ENCODE peak calls at places on chromosomes 1 and 21, in four cellular contexts. J, S, Q and V are unnamed samples.

GRCh38 chr1:232877361-232877991 is 72.3 kb downstream of the MAP10 start:
- DNase-seq in Q (no peak), J (no peak), S (no peak), V (no peak)

GRCh38 chr1:182431278-182431677 is 18.7 kb upstream of the RGSL1 start:
- DNase-seq in S (no peak), J (no peak), Q (no peak), V (no peak)

GRCh38 chr1:158048371-158049067 is 55.1 kb downstream of the KIRREL1 start:
- DNase-seq in S (no peak), J (no peak), Q (no peak), V (no peak)

GRCh38 chr1:160548960-160549664 is 26.1 kb upstream of the SLAMF6 start:
- DNase-seq in S (peak; percentile 31), Q (no peak), J (no peak), V (no peak)

GRCh38 chr1:187641907-187642306 is 813.2 kb downstream of the PLA2G4A start:
- DNase-seq in J (peak; percentile 16), Q (no peak), S (no peak), V (no peak)

GRCh38 chr1:198220428-198220827 is 63.6 kb downstream of the NEK7 start:
- DNase-seq in Q (peak; percentile 98), J (peak; percentile 87), S (no peak), V (peak; percentile 45)

GRCh38 chr1:30462826-30463425 is 260.5 kb downstream of the MATN1 start:
- DNase-seq in Q (no peak), S (no peak), J (no peak), V (no peak)

GRCh38 chr1:6465461-6466005 is 440 bp downstream of the TNFRSF25 start:
- DNase-seq in Q (no peak), J (no peak), S (no peak), V (no peak)

GRCh38 chr1:81414417-81415087 is 386.2 kb upstream of the ADGRL2 start:
- DNase-seq in J (peak; percentile 23), Q (peak; percentile 66), S (peak; percentile 10), V (no peak)

GRCh38 chr21:44510508-44511218 is 29.3 kb downstream of the KRTAP10-1 start:
- DNase-seq in J (no peak), S (peak; percentile 88), Q (peak; percentile 33), V (no peak)

GRCh38 chr1:53265581-53265980 is 27.3 kb upstream of the MAGOH start:
- DNase-seq in Q (no peak), J (no peak), S (no peak), V (no peak)

GRCh38 chr1:222828939-222829338 is 14.1 kb downstream of the DISP1 start:
- DNase-seq in Q (no peak), S (no peak), J (no peak), V (no peak)

GRCh38 chr1:208486677-208487076 is 242.5 kb upstream of the PLXNA2 start:
- DNase-seq in J (no peak), Q (no peak), S (no peak), V (no peak)

GRCh38 chr1:208485512-208485911 is 241.3 kb upstream of the PLXNA2 start:
- DNase-seq in Q (no peak), S (no peak), J (no peak), V (no peak)
- H3K9me1 ChIP-seq in Q (no peaks in the 10 kb centered on the region), S (no peaks in the 10 kb centered on the region), J (no peaks in the 10 kb centered on the region), V (no peaks in the 10 kb centered on the region)

GRCh38 chr1:55388960-55389359 is 173.8 kb upstream of the USP24 start:
- DNase-seq in Q (no peak), S (no peak), J (no peak), V (no peak)
- H3K9me1 ChIP-seq in Q (no peaks in the 10 kb centered on the region), S (no peaks in the 10 kb centered on the region), J (no peaks in the 10 kb centered on the region), V (no peaks in the 10 kb centered on the region)

GRCh38 chr21:34365794-34366193 is 2.0 kb downstream of the KCNE2 start:
- DNase-seq in Q (no peak), J (no peak), S (no peak), V (no peak)

GRCh38 chr21:34362670-34363069 is 1.1 kb upstream of the KCNE2 start:
- DNase-seq in S (no peak), J (no peak), Q (no peak), V (no peak)

GRCh38 chr21:34367320-34367935 is 3.6 kb downstream of the KCNE2 start:
- DNase-seq in Q (peak; percentile 55), J (peak; percentile 82), S (no peak), V (peak; percentile 38)

GRCh38 chr21:34363733-34364132 is at the start of gene KCNE2:
- DNase-seq in S (no peak), J (no peak), Q (no peak), V (no peak)

GRCh38 chr21:34364921-34365320 is 1.1 kb downstream of the KCNE2 start:
- DNase-seq in Q (no peak), J (no peak), S (no peak), V (no peak)
- H3K9me1 ChIP-seq in Q (no peaks in the 10 kb centered on the region), J (no peaks in the 10 kb centered on the region), S (no peaks in the 10 kb centered on the region), V (no peaks in the 10 kb centered on the region)

DNA sequence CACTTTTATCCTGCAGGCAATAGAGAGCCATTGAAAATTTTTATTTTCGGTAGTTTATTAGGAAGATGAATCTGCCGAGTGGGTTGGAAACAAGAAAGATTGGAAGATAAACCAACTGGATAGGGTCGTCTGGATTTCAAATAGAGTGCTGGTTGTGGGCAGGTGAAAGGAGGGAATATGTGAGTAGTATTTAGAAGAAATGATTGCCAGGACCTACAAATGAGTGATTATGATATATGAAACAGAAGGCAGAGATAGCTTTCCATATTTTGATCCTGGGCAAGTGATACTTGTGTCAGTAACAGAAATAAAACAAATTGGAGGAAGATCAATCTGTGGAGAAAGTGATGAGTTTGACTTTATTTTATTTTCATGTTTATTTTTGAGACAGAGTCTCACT is 2.5 kb downstream of the CNIH4 start:
- DNase-seq in J (no peak), Q (no peak), S (no peak), V (no peak)
- H3K9me1 ChIP-seq in J (peaks cover 5% of the 10 kb centered on the region), Q (no peaks in the 10 kb centered on the region), S (no peaks in the 10 kb centered on the region), V (no peaks in the 10 kb centered on the region)

GRCh38 chr1:77673030-77673429 is 9.4 kb downstream of the ZZZ3 start:
- DNase-seq in J (no peak), S (no peak), Q (no peak), V (no peak)

GRCh38 chr1:77671836-77672235 is 10.6 kb downstream of the ZZZ3 start:
- DNase-seq in Q (no peak), S (no peak), J (peak; percentile 53), V (no peak)

GRCh38 chr1:77672374-77672773 is 10.1 kb downstream of the ZZZ3 start:
- DNase-seq in J (no peak), S (no peak), Q (no peak), V (no peak)

GRCh38 chr1:77670330-77670729 is 12.1 kb downstream of the ZZZ3 start:
- DNase-seq in S (no peak), Q (no peak), J (no peak), V (no peak)

DNA sequence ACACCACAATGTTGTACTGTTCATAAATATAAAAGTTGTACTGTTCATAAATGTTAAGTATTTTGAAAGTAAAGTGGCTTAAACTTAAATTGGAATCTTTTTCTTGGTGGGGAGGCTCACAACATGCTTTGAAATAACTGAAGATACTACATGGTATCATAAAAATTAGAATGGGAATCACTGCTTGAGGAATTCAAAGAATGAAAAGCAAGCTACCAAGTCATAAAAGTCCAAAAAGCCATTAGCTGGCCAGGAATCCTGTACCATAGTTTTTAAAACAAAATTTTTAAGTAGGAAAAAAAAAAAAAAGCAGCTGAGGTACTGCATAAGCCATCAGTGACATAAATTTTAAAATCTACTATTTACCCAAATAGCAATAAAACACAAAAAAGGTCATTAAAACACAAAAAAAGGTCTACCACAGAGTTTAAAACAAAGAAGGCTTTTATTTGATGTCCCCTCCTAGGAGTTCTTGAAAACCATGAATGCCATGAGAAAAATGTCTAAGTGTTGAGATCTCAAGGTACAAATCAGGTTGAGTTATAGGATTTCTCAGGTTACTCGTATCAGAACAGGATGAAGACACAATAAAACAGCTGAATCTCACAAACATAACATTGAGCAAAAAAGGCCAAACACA is 8.6 kb downstream of the ZZZ3 start:
- DNase-seq in S (no peak), Q (no peak), J (peak; percentile 4), V (no peak)
- H3K9me1 ChIP-seq in S (no peaks in the 10 kb centered on the region), Q (peaks cover 2% of the 10 kb centered on the region), J (peaks cover 4% of the 10 kb centered on the region), V (no peaks in the 10 kb centered on the region)

GRCh38 chr1:51605961-51606723 is 10.8 kb upstream of the OSBPL9 start:
- DNase-seq in Q (no peak), S (no peak), J (no peak), V (no peak)

GRCh38 chr1:51612349-51612982 is 4.4 kb upstream of the OSBPL9 start:
- DNase-seq in Q (no peak), J (peak; percentile 33), S (no peak), V (no peak)

GRCh38 chr1:51607676-51608075 is 9.2 kb upstream of the OSBPL9 start:
- DNase-seq in J (no peak), Q (no peak), S (no peak), V (no peak)

GRCh38 chr1:51615780-51616291 is 1.1 kb upstream of the OSBPL9 start:
- DNase-seq in S (no peak), J (no peak), Q (no peak), V (no peak)

GRCh38 chr1:51610637-51611036 is 6.3 kb upstream of the OSBPL9 start:
- DNase-seq in S (no peak), J (no peak), Q (no peak), V (no peak)
- H3K9me1 ChIP-seq in S (no peaks in the 10 kb centered on the region), J (no peaks in the 10 kb centered on the region), Q (no peaks in the 10 kb centered on the region), V (no peaks in the 10 kb centered on the region)

DNA sequence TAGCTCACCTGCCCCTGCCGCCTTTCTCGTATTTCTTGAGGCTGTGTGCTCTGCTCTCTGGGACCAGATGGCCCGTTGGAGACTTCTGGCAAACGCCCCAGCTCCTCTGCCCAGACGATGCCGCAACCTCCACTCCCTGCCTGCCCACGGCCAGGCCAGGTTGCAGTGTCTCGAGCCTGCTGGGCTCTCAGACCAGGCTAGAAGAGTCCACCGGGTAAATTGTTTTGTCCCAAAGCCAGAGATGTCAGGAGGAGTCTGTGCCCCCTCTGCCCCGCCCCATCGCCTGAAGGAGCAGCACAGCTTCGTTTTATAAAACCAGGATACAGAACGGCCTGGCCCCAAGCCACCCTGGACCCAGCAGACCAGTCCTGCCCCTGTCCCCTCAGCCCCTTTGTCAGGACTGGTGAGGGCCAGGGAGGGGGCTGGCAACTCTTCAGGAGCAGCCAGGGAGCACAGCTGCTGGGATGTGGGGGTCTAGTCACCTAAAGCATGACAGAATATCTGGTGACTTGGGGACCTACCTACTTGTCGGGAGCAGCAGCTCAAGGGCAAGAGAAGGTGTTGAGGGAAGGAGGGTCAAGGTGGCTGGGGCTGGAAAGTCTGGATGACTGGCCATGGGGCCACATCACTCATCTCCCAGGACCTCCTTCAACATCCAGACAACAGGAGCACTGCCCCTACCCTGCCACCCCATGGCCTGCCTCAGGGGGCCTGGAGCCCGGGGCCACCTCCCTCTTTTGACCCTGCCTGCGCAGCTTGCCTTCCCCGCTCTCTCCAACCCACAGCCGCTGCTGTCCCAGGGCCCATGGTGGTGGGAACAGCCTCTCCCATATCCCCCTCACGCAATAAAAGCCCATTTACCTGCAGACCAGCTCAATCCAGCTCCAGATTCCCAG is 33.9 kb upstream of the LBR start:
- DNase-seq in S (no peak), J (no peak), Q (no peak), V (no peak)
- H3K9me1 ChIP-seq in S (no peaks in the 10 kb centered on the region), J (peaks cover 12% of the 10 kb centered on the region), Q (no peaks in the 10 kb centered on the region), V (no peaks in the 10 kb centered on the region)

GRCh38 chr1:3675436-3675835 is 23.1 kb downstream of the TP73 start:
- DNase-seq in Q (no peak), J (no peak), S (no peak), V (no peak)
- H3K9me1 ChIP-seq in Q (no peaks in the 10 kb centered on the region), J (no peaks in the 10 kb centered on the region), S (peaks cover 4% of the 10 kb centered on the region), V (no peaks in the 10 kb centered on the region)

GRCh38 chr1:177945943-177946650 is 23.8 kb downstream of the SEC16B start:
- DNase-seq in Q (peak; percentile 72), S (peak; percentile 65), J (peak; percentile 65), V (peak; percentile 26)
- H3K9me1 ChIP-seq in Q (no peaks in the 10 kb centered on the region), S (no peaks in the 10 kb centered on the region), J (no peaks in the 10 kb centered on the region), V (no peaks in the 10 kb centered on the region)